ENCODE peak calls at places on chromosome 22, in four cellular contexts. One of them, this sample, is unnamed. For H3K9me3, the result is how much of the 10 kb centered on the place peaks cover.

GRCh38 chr22:36417281-36417686 is 29.5 kb upstream of the MYH9 start:
- DNase-seq in stomach: peak
- DNase-seq in heart left ventricle: no peak
- DNase-seq in gastrocnemius medialis: no peak
- DNase-seq in this sample: peak

GRCh38 chr22:32836286-32836859 is 34.9 kb downstream of the TIMP3 start:
- DNase-seq in stomach: no peak
- DNase-seq in heart left ventricle: no peak
- DNase-seq in gastrocnemius medialis: no peak
- DNase-seq in this sample: no peak

GRCh38 chr22:24803064-24803542 is 2.9 kb upstream of the SGSM1 start:
- DNase-seq in stomach: peak
- DNase-seq in heart left ventricle: no peak
- DNase-seq in gastrocnemius medialis: no peak
- DNase-seq in this sample: peak

GRCh38 chr22:41589260-41589600 is 410 bp downstream of the PMM1 start:
- DNase-seq in stomach: peak
- DNase-seq in heart left ventricle: no peak
- DNase-seq in gastrocnemius medialis: no peak
- DNase-seq in this sample: peak

GRCh38 chr22:36325163-36326031 is 62.4 kb downstream of the MYH9 start:
- DNase-seq in stomach: peak
- DNase-seq in heart left ventricle: peak
- DNase-seq in gastrocnemius medialis: no peak
- DNase-seq in this sample: peak

GRCh38 chr22:49302150-49302460 is 525.6 kb downstream of the BRD1 start:
- DNase-seq in stomach: no peak
- DNase-seq in heart left ventricle: no peak
- DNase-seq in gastrocnemius medialis: no peak
- DNase-seq in this sample: no peak

GRCh38 chr22:50032941-50033601 is 20.5 kb upstream of the IL17REL start:
- DNase-seq in stomach: no peak
- DNase-seq in heart left ventricle: no peak
- DNase-seq in gastrocnemius medialis: no peak
- DNase-seq in this sample: no peak

GRCh38 chr22:41352058-41352457 is 29.7 kb upstream of the TEF start:
- DNase-seq in stomach: no peak
- DNase-seq in heart left ventricle: no peak
- DNase-seq in gastrocnemius medialis: no peak
- DNase-seq in this sample: no peak

GRCh38 chr22:22854466-22854865 is 33.1 kb upstream of the IGLL5 start:
- DNase-seq in stomach: no peak
- DNase-seq in heart left ventricle: no peak
- DNase-seq in gastrocnemius medialis: no peak
- DNase-seq in this sample: no peak

GRCh38 chr22:41481131-41481830 is 12.4 kb downstream of the ACO2 start:
- DNase-seq in stomach: no peak
- DNase-seq in heart left ventricle: peak
- DNase-seq in gastrocnemius medialis: peak
- DNase-seq in this sample: peak

GRCh38 chr22:30056015-30056414 is 24.2 kb upstream of the HORMAD2 start:
- DNase-seq in stomach: no peak
- DNase-seq in heart left ventricle: no peak
- DNase-seq in gastrocnemius medialis: no peak
- DNase-seq in this sample: peak

GRCh38 chr22:23383491-23384450 is 196.3 kb downstream of the IGLL1 start:
- DNase-seq in stomach: peak
- DNase-seq in heart left ventricle: no peak
- DNase-seq in gastrocnemius medialis: no peak
- DNase-seq in this sample: peak

GRCh38 chr22:45994516-45995404 is 17.8 kb upstream of the WNT7B start:
- DNase-seq in stomach: peak
- DNase-seq in heart left ventricle: peak
- DNase-seq in gastrocnemius medialis: peak
- DNase-seq in this sample: peak

GRCh38 chr22:17706451-17706900 is 67.8 kb downstream of the BID start:
- DNase-seq in stomach: peak
- DNase-seq in heart left ventricle: peak
- DNase-seq in gastrocnemius medialis: peak
- DNase-seq in this sample: peak
- TF ChIP-seq POLR2A in stomach: no peak
- TF ChIP-seq POLR2A in heart left ventricle: peak
- TF ChIP-seq POLR2A in gastrocnemius medialis: no peak
- TF ChIP-seq POLR2A in this sample: no peak

DNA sequence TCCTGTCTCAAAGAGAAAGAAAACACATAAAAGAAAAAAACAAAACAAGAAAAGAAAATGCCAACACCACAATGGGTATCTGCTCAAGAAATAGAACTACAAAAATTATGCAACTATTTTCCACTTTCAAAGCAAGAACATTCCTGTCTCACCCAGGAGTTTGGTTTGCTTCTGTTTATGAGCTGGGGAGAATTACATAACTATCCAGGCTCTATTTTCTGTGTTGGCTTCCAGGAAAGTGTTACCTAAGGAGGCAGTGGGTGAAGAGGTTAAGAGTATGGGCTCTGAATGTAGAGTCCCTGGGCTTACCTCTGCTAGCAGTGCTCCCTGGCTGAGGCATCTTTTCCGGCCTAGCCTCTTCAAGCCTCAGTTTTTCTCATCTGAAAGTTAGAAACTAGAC is 426.7 kb downstream of the MIAT start:
- DNase-seq in stomach: no peak
- DNase-seq in heart left ventricle: no peak
- DNase-seq in gastrocnemius medialis: no peak
- DNase-seq in this sample: no peak
- H3K9me3 ChIP-seq in stomach: under half
- H3K9me3 ChIP-seq in heart left ventricle: under half
- H3K9me3 ChIP-seq in gastrocnemius medialis: under half
- H3K9me3 ChIP-seq in this sample: under half

GRCh38 chr22:44364750-44365118 is 52.0 kb upstream of the SHISAL1 start:
- DNase-seq in stomach: no peak
- DNase-seq in heart left ventricle: no peak
- DNase-seq in gastrocnemius medialis: no peak
- DNase-seq in this sample: no peak

GRCh38 chr22:44361391-44362126 is 48.8 kb upstream of the SHISAL1 start:
- DNase-seq in stomach: no peak
- DNase-seq in heart left ventricle: no peak
- DNase-seq in gastrocnemius medialis: no peak
- DNase-seq in this sample: no peak

GRCh38 chr22:44363980-44364749 is 51.4 kb upstream of the SHISAL1 start:
- DNase-seq in stomach: no peak
- DNase-seq in heart left ventricle: peak
- DNase-seq in gastrocnemius medialis: no peak
- DNase-seq in this sample: peak

GRCh38 chr22:44362249-44363040 is 49.7 kb upstream of the SHISAL1 start:
- DNase-seq in stomach: no peak
- DNase-seq in heart left ventricle: no peak
- DNase-seq in gastrocnemius medialis: no peak
- DNase-seq in this sample: no peak

DNA sequence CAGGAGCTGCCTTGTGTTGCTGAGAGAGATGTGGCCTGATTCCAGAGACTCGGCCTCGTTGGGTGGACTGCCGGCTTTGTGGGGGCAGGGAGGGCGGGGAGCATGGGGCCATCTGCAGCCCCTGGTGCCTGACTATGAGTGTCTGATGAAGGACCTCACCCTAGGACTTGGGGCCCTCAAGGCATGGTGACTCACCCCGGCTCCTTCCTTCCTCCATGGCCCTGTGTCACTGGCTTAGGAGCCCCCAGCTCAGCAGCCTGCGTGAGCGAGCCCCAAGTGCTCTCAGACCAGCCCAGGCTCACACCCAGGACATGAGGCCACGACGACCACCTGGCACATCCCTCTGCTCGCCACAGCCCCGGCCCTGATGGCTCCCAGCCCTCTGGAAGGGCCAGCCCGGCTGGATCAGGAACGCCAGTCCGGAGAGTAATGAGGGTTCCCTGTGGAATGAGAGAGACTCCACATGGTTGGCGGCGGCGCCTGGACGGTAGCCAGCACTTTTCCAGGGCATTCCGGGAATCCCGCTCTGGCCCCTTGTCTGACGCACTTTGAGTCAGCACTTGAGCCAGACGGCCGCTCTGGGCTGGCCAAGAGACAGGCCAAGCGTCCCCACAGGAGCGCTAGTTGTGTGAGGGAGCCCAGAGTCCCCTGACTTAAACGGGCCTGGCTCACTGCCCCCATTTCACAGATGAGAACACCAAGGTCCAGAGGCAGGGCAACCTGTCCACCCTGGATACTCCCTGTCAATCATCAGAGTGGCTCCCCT is 50.6 kb upstream of the SHISAL1 start:
- DNase-seq in stomach: peak
- DNase-seq in heart left ventricle: peak
- DNase-seq in gastrocnemius medialis: no peak
- DNase-seq in this sample: peak
- H3K4me3 ChIP-seq in stomach: no peak
- H3K4me3 ChIP-seq in heart left ventricle: no peak
- H3K4me3 ChIP-seq in gastrocnemius medialis: no peak
- H3K4me3 ChIP-seq in this sample: no peak

DNA sequence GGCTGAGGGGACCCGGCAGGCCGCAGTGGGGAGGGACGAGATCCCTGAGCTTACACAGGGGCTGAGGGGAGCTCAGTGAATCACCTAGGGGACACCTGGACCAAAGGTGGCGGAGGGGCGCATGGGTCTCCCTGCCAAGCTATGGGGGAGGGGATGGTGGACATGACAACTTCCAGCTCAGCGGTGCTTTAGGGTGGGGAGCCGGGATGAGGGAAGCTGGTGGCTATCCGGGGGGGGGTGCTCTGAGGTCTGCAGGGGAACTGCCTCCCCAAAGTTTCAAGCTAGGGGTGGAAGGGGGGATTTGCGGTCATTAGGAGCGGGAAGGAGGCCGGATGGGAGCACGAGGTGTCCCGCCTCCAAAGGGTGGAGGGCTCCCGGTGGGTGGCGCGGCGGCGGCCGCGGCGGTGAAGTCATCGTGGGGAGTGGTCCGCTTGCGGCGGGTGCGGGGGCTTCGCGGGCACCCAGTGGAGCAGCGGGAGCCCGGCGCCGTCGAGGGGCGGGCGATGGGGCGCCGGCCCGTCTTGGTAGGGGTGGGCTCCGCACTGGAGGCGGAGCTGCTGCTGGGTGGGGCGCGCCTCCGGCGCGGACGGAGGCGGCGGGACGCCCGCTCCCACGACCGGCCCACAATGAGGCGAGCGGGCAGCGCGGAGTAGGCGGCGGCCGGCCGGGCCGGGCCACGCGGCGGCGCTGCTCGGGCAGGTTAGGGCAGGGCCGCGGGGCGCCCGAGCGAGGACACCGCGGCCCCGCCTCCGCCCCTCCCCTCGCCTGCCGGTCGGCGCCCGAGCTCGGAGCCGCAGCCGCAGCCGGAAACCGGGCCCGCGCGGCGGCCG is at the start of gene MICALL1:
- DNase-seq in stomach: peak
- DNase-seq in heart left ventricle: peak
- DNase-seq in gastrocnemius medialis: peak
- DNase-seq in this sample: peak
- TF ChIP-seq POLR2A in stomach: no peak
- TF ChIP-seq POLR2A in heart left ventricle: peak
- TF ChIP-seq POLR2A in gastrocnemius medialis: peak
- TF ChIP-seq POLR2A in this sample: peak

DNA sequence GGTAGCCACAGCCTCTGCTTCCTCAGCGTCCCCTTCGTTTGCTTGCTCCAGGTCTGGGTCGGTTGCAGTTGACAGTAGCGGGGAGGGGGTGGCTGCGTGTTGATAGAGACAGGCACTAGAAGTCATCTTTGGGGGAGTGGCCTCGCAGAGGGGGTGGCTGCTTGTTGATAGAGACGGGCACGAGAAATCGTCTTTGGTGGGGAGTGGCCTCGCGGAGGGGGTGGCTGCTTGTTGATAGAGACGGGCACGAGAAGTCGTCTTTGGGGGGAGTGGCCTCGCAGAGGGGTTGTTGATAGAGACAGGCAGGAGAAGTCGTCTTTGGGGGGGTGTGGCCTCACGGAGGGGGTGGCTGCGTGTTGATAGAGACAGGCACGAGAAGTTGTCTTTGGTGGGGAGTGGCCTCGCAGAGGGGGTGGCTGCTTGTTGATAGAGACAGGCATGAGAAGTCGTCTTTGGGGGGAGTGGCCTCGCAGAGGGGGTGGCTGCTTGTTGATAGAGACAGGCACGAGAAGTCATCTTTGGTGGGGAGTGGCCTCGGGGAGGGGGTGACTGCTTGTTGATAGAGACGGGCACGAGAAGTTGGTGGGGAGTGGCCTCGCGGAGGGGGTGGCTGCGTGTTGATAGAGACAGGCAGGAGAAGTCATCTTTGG is 328.3 kb downstream of the TBC1D22A start:
- DNase-seq in stomach: no peak
- DNase-seq in heart left ventricle: no peak
- DNase-seq in gastrocnemius medialis: no peak
- DNase-seq in this sample: peak
- H3K9me3 ChIP-seq in stomach: under half
- H3K9me3 ChIP-seq in heart left ventricle: under half
- H3K9me3 ChIP-seq in gastrocnemius medialis: under half
- H3K9me3 ChIP-seq in this sample: under half

DNA sequence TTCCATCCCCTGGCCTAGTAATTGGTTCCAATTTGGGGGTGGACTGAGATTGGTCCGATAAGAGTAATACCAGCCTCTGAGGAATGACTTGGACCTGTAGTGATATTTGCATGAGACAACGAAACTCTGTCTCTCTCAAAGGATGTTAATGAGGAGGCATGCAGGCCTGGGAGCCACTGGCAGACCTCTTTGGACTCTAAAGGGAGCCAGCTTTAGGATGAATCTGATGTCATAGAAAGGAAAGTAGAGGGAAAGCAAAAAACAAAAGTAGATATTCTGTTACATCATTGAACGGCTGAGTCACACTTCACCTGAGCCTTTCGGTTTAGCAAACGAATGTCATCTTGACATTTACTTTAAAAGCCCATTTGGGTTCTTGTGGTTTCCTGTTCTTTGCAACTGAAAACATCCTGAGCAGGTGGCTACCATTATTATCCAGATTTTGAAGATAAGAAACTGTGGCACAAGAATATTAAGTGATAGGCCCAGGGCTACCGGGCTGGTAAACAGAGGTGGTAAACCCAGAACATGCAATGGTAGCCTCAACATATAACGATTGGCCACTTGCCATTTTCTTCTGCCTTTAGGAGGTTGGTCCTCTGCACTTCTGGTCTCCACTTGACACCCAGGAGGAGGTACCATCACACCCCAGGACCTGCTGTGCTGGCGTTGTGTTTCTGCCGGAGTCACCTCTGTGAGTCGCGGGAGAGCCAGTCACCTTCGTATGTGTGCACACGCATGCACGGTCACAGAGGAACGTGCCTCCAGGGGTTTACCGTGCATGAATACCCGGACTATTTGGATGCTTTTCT is 42.7 kb downstream of the RTL6 start:
- DNase-seq in stomach: peak
- DNase-seq in heart left ventricle: no peak
- DNase-seq in gastrocnemius medialis: no peak
- DNase-seq in this sample: no peak
- H3K4me3 ChIP-seq in stomach: no peak
- H3K4me3 ChIP-seq in heart left ventricle: no peak
- H3K4me3 ChIP-seq in gastrocnemius medialis: no peak
- H3K4me3 ChIP-seq in this sample: no peak

GRCh38 chr22:26981520-26981919 is 324.1 kb downstream of the MIAT start:
- DNase-seq in stomach: no peak
- DNase-seq in heart left ventricle: no peak
- DNase-seq in gastrocnemius medialis: no peak
- DNase-seq in this sample: no peak
- TF ChIP-seq POLR2A in stomach: no peak
- TF ChIP-seq POLR2A in heart left ventricle: no peak
- TF ChIP-seq POLR2A in gastrocnemius medialis: no peak
- TF ChIP-seq POLR2A in this sample: no peak

This sample was measured in thyroid gland.